ENCODE peak calls at places on chromosomes 5 and 9, in nine cellular contexts. G, Z, T, W, Q, S, V, I and A are unnamed samples.

GRCh38 chr5:14685757-14686156 is 21.2 kb downstream of the OTULIN start:
- DNase-seq in G (peak), Z (no peak), T (peak), W (peak), Q (peak), S (peak), V (peak), I (peak), A (peak)

GRCh38 chr9:95197692-95198271 is 119.7 kb downstream of the FANCC start:
- DNase-seq in G (peak), Z (no peak), T (peak), W (no peak), Q (peak), S (peak), V (no peak), I (no peak), A (no peak)

GRCh38 chr5:149141957-149142851 is 911 bp downstream of the ABLIM3 start:
- DNase-seq in G (no peak), Z (peak), T (no peak), W (peak), Q (no peak), S (no peak), V (no peak), I (no peak), A (no peak)

GRCh38 chr9:95181226-95181818 is 136.2 kb downstream of the FANCC start:
- DNase-seq in G (no peak), Z (no peak), T (peak), W (peak), Q (no peak), S (no peak), V (no peak), I (peak), A (no peak)

GRCh38 chr9:119868694-119869093 is 499.5 kb upstream of the BRINP1 start:
- DNase-seq in G (peak), Z (no peak), T (no peak), W (no peak), Q (no peak), S (no peak), V (no peak), I (no peak), A (no peak)

GRCh38 chr5:141864371-141865370 is 13.5 kb downstream of the PCDH1 start:
- DNase-seq in G (no peak), Z (no peak), T (no peak), W (no peak), Q (no peak), S (no peak), V (no peak), I (no peak), A (no peak)

GRCh38 chr5:80255425-80255751 is 460 bp downstream of the SERINC5 start:
- DNase-seq in G (peak), Z (no peak), T (peak), W (peak), Q (peak), S (no peak), V (peak), I (peak), A (peak)

GRCh38 chr5:534743-535671 is 10.8 kb upstream of the SLC9A3 start:
- DNase-seq in G (no peak), Z (no peak), T (no peak), W (no peak), Q (no peak), S (no peak), V (no peak), I (no peak), A (no peak)

GRCh38 chr5:14428302-14429081 is 153.1 kb upstream of the OTULINL start:
- DNase-seq in G (no peak), Z (no peak), T (peak), W (peak), Q (peak), S (no peak), V (no peak), I (no peak), A (no peak)

GRCh38 chr9:89194381-89195114 is 15.9 kb upstream of the SHC3 start:
- DNase-seq in G (no peak), Z (no peak), T (no peak), W (peak), Q (no peak), S (no peak), V (no peak), I (no peak), A (no peak)

GRCh38 chr9:132806723-132807421 is 71.2 kb downstream of the AK8 start:
- DNase-seq in G (peak), Z (no peak), T (no peak), W (peak), Q (peak), S (no peak), V (no peak), I (peak), A (no peak)

GRCh38 chr5:164233796-164234195 is 728.4 kb downstream of the MAT2B start:
- DNase-seq in G (no peak), Z (no peak), T (no peak), W (no peak), Q (peak), S (no peak), V (no peak), I (no peak), A (no peak)

GRCh38 chr5:138985256-138985655 is 110.1 kb upstream of the LRRTM2 start:
- DNase-seq in G (no peak), Z (no peak), T (no peak), W (peak), Q (no peak), S (no peak), V (no peak), I (no peak), A (no peak)

GRCh38 chr9:97385626-97386264 is 26.2 kb upstream of the TDRD7 start:
- DNase-seq in G (no peak), Z (no peak), T (no peak), W (no peak), Q (no peak), S (no peak), V (no peak), I (no peak), A (no peak)

GRCh38 chr9:119026120-119026519 is 343.1 kb downstream of the BRINP1 start:
- DNase-seq in G (peak), Z (no peak), T (no peak), W (no peak), Q (no peak), S (no peak), V (no peak), I (no peak), A (no peak)

GRCh38 chr9:137423810-137424291 is 658 bp downstream of the NOXA1 start:
- DNase-seq in G (no peak), Z (no peak), T (no peak), W (peak), Q (peak), S (no peak), V (no peak), I (no peak), A (no peak)

GRCh38 chr5:154794525-154795234 is 39.5 kb downstream of the LARP1 start:
- DNase-seq in G (no peak), Z (no peak), T (peak), W (no peak), Q (no peak), S (no peak), V (no peak), I (no peak), A (no peak)

GRCh38 chr9:115379719-115380118 is 261.8 kb upstream of the TNC start:
- DNase-seq in G (no peak), Z (no peak), T (no peak), W (no peak), Q (no peak), S (no peak), V (no peak), I (no peak), A (no peak)

GRCh38 chr5:170632985-170633234 is 129.1 kb downstream of the KCNIP1 start:
- DNase-seq in G (peak), Z (no peak), T (no peak), W (peak), Q (peak), S (no peak), V (peak), I (peak), A (peak)

GRCh38 chr5:52727001-52727400 is 60.7 kb upstream of the ITGA1 start:
- DNase-seq in G (no peak), Z (no peak), T (no peak), W (no peak), Q (no peak), S (no peak), V (no peak), I (no peak), A (no peak)

GRCh38 chr5:67301285-67301904 is 104.8 kb upstream of the CD180 start:
- DNase-seq in G (no peak), Z (peak), T (peak), W (peak), Q (peak), S (peak), V (no peak), I (no peak), A (no peak)

GRCh38 chr9:79189511-79189924 is 382.2 kb upstream of the TLE4 start:
- DNase-seq in G (no peak), Z (no peak), T (peak), W (peak), Q (no peak), S (no peak), V (no peak), I (no peak), A (no peak)

GRCh38 chr9:23622396-23622795 is 203.6 kb downstream of the ELAVL2 start:
- DNase-seq in G (no peak), Z (no peak), T (no peak), W (peak), Q (no peak), S (no peak), V (no peak), I (no peak), A (no peak)

GRCh38 chr9:128503870-128504269 is 649 bp upstream of the GLE1 start:
- DNase-seq in G (no peak), Z (no peak), T (no peak), W (no peak), Q (peak), S (no peak), V (no peak), I (peak), A (peak)

GRCh38 chr9:90821697-90822096 is 20.1 kb downstream of the SYK start:
- DNase-seq in G (no peak), Z (no peak), T (no peak), W (peak), Q (peak), S (no peak), V (no peak), I (no peak), A (no peak)

GRCh38 chr5:23234153-23234729 is 273.2 kb upstream of the PRDM9 start:
- DNase-seq in G (no peak), Z (no peak), T (no peak), W (no peak), Q (no peak), S (no peak), V (no peak), I (no peak), A (no peak)

GRCh38 chr5:61603211-61603908 is 271.3 kb downstream of the ZSWIM6 start:
- DNase-seq in G (peak), Z (no peak), T (no peak), W (peak), Q (no peak), S (no peak), V (no peak), I (no peak), A (no peak)

GRCh38 chr5:931570-932145 is 39.0 kb downstream of the TRIP13 start:
- DNase-seq in G (no peak), Z (no peak), T (no peak), W (no peak), Q (no peak), S (no peak), V (no peak), I (no peak), A (no peak)

GRCh38 chr5:66144799-66145390 is 795 bp downstream of the SREK1 start:
- DNase-seq in G (no peak), Z (no peak), T (peak), W (no peak), Q (peak), S (no peak), V (no peak), I (peak), A (no peak)

GRCh38 chr9:2271426-2271825 is 256.3 kb downstream of the SMARCA2 start:
- DNase-seq in G (no peak), Z (no peak), T (no peak), W (peak), Q (peak), S (no peak), V (no peak), I (no peak), A (peak)

GRCh38 chr5:119330367-119331183 is 25.2 kb upstream of the TNFAIP8 start:
- DNase-seq in G (no peak), Z (no peak), T (no peak), W (no peak), Q (no peak), S (no peak), V (no peak), I (no peak), A (no peak)

GRCh38 chr9:70539007-70539406 is 124.5 kb upstream of the KLF9 start:
- DNase-seq in G (no peak), Z (no peak), T (no peak), W (no peak), Q (no peak), S (no peak), V (no peak), I (peak), A (no peak)

GRCh38 chr9:104276709-104277245 is 182.7 kb downstream of the SMC2 start:
- DNase-seq in G (no peak), Z (no peak), T (peak), W (no peak), Q (no peak), S (no peak), V (no peak), I (no peak), A (no peak)

GRCh38 chr5:4572297-4572696 is 567.8 kb upstream of the ADAMTS16 start:
- DNase-seq in G (no peak), Z (no peak), T (no peak), W (no peak), Q (no peak), S (no peak), V (no peak), I (no peak), A (no peak)

GRCh38 chr9:35656340-35656739 is 1.5 kb downstream of the RMRP start:
- DNase-seq in G (no peak), Z (no peak), T (no peak), W (no peak), Q (no peak), S (no peak), V (no peak), I (no peak), A (no peak)

GRCh38 chr5:116442095-116442534 is 132.5 kb downstream of the SEMA6A start:
- DNase-seq in G (no peak), Z (no peak), T (peak), W (peak), Q (peak), S (no peak), V (no peak), I (no peak), A (no peak)

GRCh38 chr5:95727764-95728191 is 3.4 kb upstream of the RHOBTB3 start:
- DNase-seq in G (no peak), Z (no peak), T (no peak), W (peak), Q (peak), S (no peak), V (no peak), I (no peak), A (peak)

GRCh38 chr9:109383947-109384346 is 63.1 kb upstream of the EPB41L4B start:
- DNase-seq in G (no peak), Z (no peak), T (no peak), W (no peak), Q (no peak), S (no peak), V (no peak), I (no peak), A (no peak)

GRCh38 chr9:109381011-109381729 is 60.3 kb upstream of the EPB41L4B start:
- DNase-seq in G (no peak), Z (no peak), T (no peak), W (peak), Q (no peak), S (no peak), V (no peak), I (no peak), A (peak)

GRCh38 chr9:109383356-109383755 is 62.5 kb upstream of the EPB41L4B start:
- DNase-seq in G (no peak), Z (no peak), T (no peak), W (no peak), Q (no peak), S (no peak), V (no peak), I (no peak), A (peak)

GRCh38 chr9:109382585-109382984 is 61.7 kb upstream of the EPB41L4B start:
- DNase-seq in G (no peak), Z (no peak), T (no peak), W (no peak), Q (no peak), S (no peak), V (no peak), I (no peak), A (peak)

GRCh38 chr9:109382182-109382581 is 61.3 kb upstream of the EPB41L4B start:
- DNase-seq in G (no peak), Z (no peak), T (no peak), W (no peak), Q (no peak), S (no peak), V (no peak), I (no peak), A (no peak)
- TF ChIP-seq CTCF in G (no peak), Z (no peak), T (no peak), W (no peak), Q (no peak), S (no peak), V (no peak), I (no peak), A (no peak)

DNA sequence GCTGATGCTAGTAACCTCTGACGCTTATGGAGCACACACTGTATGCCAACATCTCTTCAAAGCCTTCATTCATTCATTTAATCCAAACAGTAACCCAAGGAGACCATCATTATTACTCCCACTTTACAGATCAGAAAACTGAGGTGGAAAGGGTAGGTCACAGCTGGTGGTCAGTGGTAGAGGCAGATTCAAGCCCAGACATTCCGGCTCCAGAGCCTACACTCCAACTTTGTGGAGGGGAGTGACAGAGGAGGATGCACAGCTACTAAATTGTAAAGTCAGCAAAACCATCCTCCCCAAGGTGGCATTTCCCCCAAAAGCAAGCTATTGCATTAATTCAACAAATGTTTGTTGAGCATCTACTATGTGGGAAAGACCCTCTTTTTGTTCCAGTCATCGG is 110.5 kb upstream of the CPEB4 start:
- DNase-seq in G (no peak), Z (no peak), T (no peak), W (no peak), Q (no peak), S (no peak), V (no peak), I (no peak), A (no peak)
- TF ChIP-seq CTCF in G (no peak), Z (no peak), T (no peak), W (no peak), Q (no peak), S (no peak), V (no peak), I (no peak), A (no peak)

GRCh38 chr9:121439711-121440110 is 59.9 kb downstream of the GGTA1 start:
- DNase-seq in G (no peak), Z (no peak), T (no peak), W (no peak), Q (no peak), S (no peak), V (no peak), I (no peak), A (no peak)

GRCh38 chr9:121439016-121439415 is 60.6 kb downstream of the GGTA1 start:
- DNase-seq in G (no peak), Z (no peak), T (no peak), W (no peak), Q (no peak), S (no peak), V (no peak), I (no peak), A (no peak)

GRCh38 chr9:121441163-121441562 is 58.5 kb downstream of the GGTA1 start:
- DNase-seq in G (no peak), Z (no peak), T (no peak), W (no peak), Q (no peak), S (no peak), V (no peak), I (no peak), A (no peak)

GRCh38 chr9:121437891-121438290 is 61.8 kb downstream of the GGTA1 start:
- DNase-seq in G (no peak), Z (no peak), T (no peak), W (no peak), Q (no peak), S (no peak), V (no peak), I (no peak), A (no peak)

DNA sequence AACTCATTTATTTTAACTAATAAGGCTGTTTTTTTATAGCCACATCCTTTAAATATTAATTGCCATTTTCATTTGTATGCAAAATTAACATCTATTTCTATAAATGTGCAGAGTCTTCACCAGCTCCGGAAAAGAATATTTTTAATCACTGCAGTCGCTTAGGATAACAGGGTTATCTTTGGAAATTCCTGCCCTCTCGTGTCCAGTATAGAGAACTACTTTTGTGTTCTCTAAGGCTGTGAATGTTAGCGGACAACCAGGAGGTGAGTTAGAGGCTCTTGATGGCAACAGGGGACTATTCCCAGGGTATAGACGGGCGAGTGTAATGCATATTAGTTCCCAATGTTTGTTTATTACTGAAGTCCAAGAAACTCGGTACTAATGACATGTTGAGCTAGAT is 59.4 kb downstream of the GGTA1 start:
- DNase-seq in G (no peak), Z (no peak), T (peak), W (peak), Q (peak), S (no peak), V (no peak), I (peak), A (no peak)
- TF ChIP-seq CTCF in G (no peak), Z (peak), T (peak), W (peak), Q (no peak), S (peak), V (peak), I (peak), A (no peak)

GRCh38 chr5:151872701-151873100 is 52.0 kb downstream of the GLRA1 start:
- DNase-seq in G (no peak), Z (no peak), T (no peak), W (no peak), Q (no peak), S (no peak), V (no peak), I (no peak), A (no peak)
- TF ChIP-seq CTCF in G (no peak), Z (no peak), T (no peak), W (no peak), Q (no peak), S (no peak), V (no peak), I (no peak), A (no peak)

GRCh38 chr5:2851895-2852294 is 100.4 kb upstream of the IRX2 start:
- DNase-seq in G (no peak), Z (no peak), T (no peak), W (no peak), Q (no peak), S (no peak), V (no peak), I (no peak), A (no peak)

GRCh38 chr5:2848634-2849033 is 97.2 kb upstream of the IRX2 start:
- DNase-seq in G (no peak), Z (no peak), T (no peak), W (peak), Q (peak), S (no peak), V (no peak), I (no peak), A (no peak)

GRCh38 chr5:2856206-2856605 is 104.7 kb upstream of the IRX2 start:
- DNase-seq in G (no peak), Z (no peak), T (no peak), W (no peak), Q (no peak), S (no peak), V (no peak), I (no peak), A (no peak)

GRCh38 chr5:2849429-2849828 is 98.0 kb upstream of the IRX2 start:
- DNase-seq in G (no peak), Z (no peak), T (no peak), W (no peak), Q (no peak), S (no peak), V (no peak), I (no peak), A (no peak)

DNA sequence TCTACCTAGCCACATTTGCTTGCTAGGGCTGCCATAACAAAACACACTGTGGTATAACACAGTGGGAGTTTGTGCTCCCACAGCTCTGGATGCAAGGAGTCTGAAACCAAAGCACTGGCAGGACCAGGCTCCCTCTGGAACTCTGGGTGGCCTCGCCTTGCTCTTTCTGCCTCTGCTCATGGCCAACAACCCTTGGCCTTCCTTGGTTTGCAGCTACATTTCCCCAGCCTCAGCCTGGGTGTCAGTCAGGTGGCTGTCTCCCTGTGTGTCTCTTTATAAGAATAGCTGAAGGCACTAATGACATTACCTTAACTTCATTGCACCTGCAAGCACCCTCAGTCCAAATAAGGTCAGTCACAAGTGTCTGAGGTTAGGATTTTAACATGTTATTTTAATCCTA is 101.0 kb upstream of the IRX2 start:
- DNase-seq in G (no peak), Z (no peak), T (no peak), W (no peak), Q (no peak), S (no peak), V (no peak), I (no peak), A (no peak)
- TF ChIP-seq CTCF in G (no peak), Z (no peak), T (no peak), W (no peak), Q (no peak), S (no peak), V (no peak), I (no peak), A (no peak)